ENCODE peak calls at places on chromosomes 13 and 19, in four cellular contexts. One of them, this sample, is unnamed.

GRCh38 chr13:111282425-111282824 is 38.0 kb upstream of the TEX29 start:
- DNase-seq in neural crest cell: no peak
- DNase-seq in thoracic aorta: no peak
- DNase-seq in activated CD4-positive, alpha-beta T cell treated with anti-CD3 and anti-CD28 coated beads for 48 hours: no peak
- DNase-seq in this sample: no peak

GRCh38 chr19:50831026-50831396 is 2.4 kb downstream of the KLK15 start:
- DNase-seq in neural crest cell: no peak
- DNase-seq in thoracic aorta: no peak
- DNase-seq in activated CD4-positive, alpha-beta T cell treated with anti-CD3 and anti-CD28 coated beads for 48 hours: no peak
- DNase-seq in this sample: no peak

GRCh38 chr19:55552620-55553019 is 7.3 kb upstream of the SBK3 start:
- DNase-seq in neural crest cell: no peak
- DNase-seq in thoracic aorta: no peak
- DNase-seq in activated CD4-positive, alpha-beta T cell treated with anti-CD3 and anti-CD28 coated beads for 48 hours: no peak
- DNase-seq in this sample: no peak

GRCh38 chr19:40771101-40771539 is 4.2 kb upstream of the MIA start:
- DNase-seq in neural crest cell: no peak
- DNase-seq in thoracic aorta: no peak
- DNase-seq in activated CD4-positive, alpha-beta T cell treated with anti-CD3 and anti-CD28 coated beads for 48 hours: no peak
- DNase-seq in this sample: no peak

GRCh38 chr13:75326173-75327131 is 155.5 kb downstream of the TBC1D4 start:
- DNase-seq in neural crest cell: no peak
- DNase-seq in thoracic aorta: no peak
- DNase-seq in activated CD4-positive, alpha-beta T cell treated with anti-CD3 and anti-CD28 coated beads for 48 hours: peak
- DNase-seq in this sample: no peak

GRCh38 chr13:62627226-62627625 is 1211.6 kb upstream of the PCDH20 start:
- DNase-seq in neural crest cell: no peak
- DNase-seq in thoracic aorta: no peak
- DNase-seq in activated CD4-positive, alpha-beta T cell treated with anti-CD3 and anti-CD28 coated beads for 48 hours: no peak
- DNase-seq in this sample: no peak

GRCh38 chr13:112725346-112726017 is 35.6 kb downstream of the ATP11A start:
- DNase-seq in neural crest cell: no peak
- DNase-seq in thoracic aorta: no peak
- DNase-seq in activated CD4-positive, alpha-beta T cell treated with anti-CD3 and anti-CD28 coated beads for 48 hours: peak
- DNase-seq in this sample: no peak

GRCh38 chr13:33787051-33787591 is 30.8 kb upstream of the RFC3 start:
- DNase-seq in neural crest cell: no peak
- DNase-seq in thoracic aorta: no peak
- DNase-seq in activated CD4-positive, alpha-beta T cell treated with anti-CD3 and anti-CD28 coated beads for 48 hours: no peak
- DNase-seq in this sample: no peak

GRCh38 chr13:98648676-98649075 is 71.8 kb upstream of the STK24 start:
- DNase-seq in neural crest cell: no peak
- DNase-seq in thoracic aorta: no peak
- DNase-seq in activated CD4-positive, alpha-beta T cell treated with anti-CD3 and anti-CD28 coated beads for 48 hours: no peak
- DNase-seq in this sample: no peak

GRCh38 chr19:1038995-1039645 is 787 bp upstream of the ABCA7 start:
- DNase-seq in neural crest cell: no peak
- DNase-seq in thoracic aorta: no peak
- DNase-seq in activated CD4-positive, alpha-beta T cell treated with anti-CD3 and anti-CD28 coated beads for 48 hours: no peak
- DNase-seq in this sample: no peak